ENCODE peak calls at places on chromosomes 11 and 22, in six cellular contexts. One of them, this sample, is unnamed. For H3K9me3 and H3K27me3, the result is how much of the 10 kb centered on the place peaks cover.

GRCh38 chr22:32723632-32724031 is 77.9 kb upstream of the TIMP3 start:
- DNase-seq in PC-3: no peak
- DNase-seq in body of pancreas: peak
- DNase-seq in AG04450: peak
- DNase-seq in psoas muscle: peak
- DNase-seq in left ventricle myocardium inferior: peak
- DNase-seq in this sample: peak

GRCh38 chr22:29679316-29679715 is 40.5 kb upstream of the CABP7 start:
- DNase-seq in body of pancreas: no peak
- DNase-seq in left ventricle myocardium inferior: no peak
- DNase-seq in PC-3: no peak
- DNase-seq in psoas muscle: no peak
- DNase-seq in AG04450: no peak
- DNase-seq in this sample: no peak

GRCh38 chr11:118660646-118661424 is 18.6 kb downstream of the TREH start:
- DNase-seq in AG04450: no peak
- DNase-seq in PC-3: no peak
- DNase-seq in psoas muscle: no peak
- DNase-seq in body of pancreas: no peak
- DNase-seq in left ventricle myocardium inferior: no peak
- DNase-seq in this sample: no peak

GRCh38 chr11:1744879-1745700 is 5.3 kb downstream of the IFITM10 start:
- DNase-seq in left ventricle myocardium inferior: no peak
- DNase-seq in psoas muscle: peak
- DNase-seq in body of pancreas: peak
- DNase-seq in PC-3: no peak
- DNase-seq in AG04450: no peak
- DNase-seq in this sample: no peak

GRCh38 chr11:114073506-114074381 is 14.2 kb downstream of the ZBTB16 start:
- DNase-seq in psoas muscle: peak
- DNase-seq in AG04450: no peak
- DNase-seq in PC-3: no peak
- DNase-seq in body of pancreas: no peak
- DNase-seq in left ventricle myocardium inferior: no peak
- DNase-seq in this sample: no peak

GRCh38 chr11:122756417-122756816 is 81.9 kb upstream of the CRTAM start:
- DNase-seq in PC-3: no peak
- DNase-seq in left ventricle myocardium inferior: peak
- DNase-seq in body of pancreas: no peak
- DNase-seq in psoas muscle: no peak
- DNase-seq in AG04450: no peak
- DNase-seq in this sample: no peak

GRCh38 chr11:106032861-106033260 is 10.8 kb upstream of the MSANTD4 start:
- DNase-seq in left ventricle myocardium inferior: no peak
- DNase-seq in psoas muscle: no peak
- DNase-seq in AG04450: no peak
- DNase-seq in PC-3: no peak
- DNase-seq in body of pancreas: no peak
- DNase-seq in this sample: no peak

GRCh38 chr11:12216100-12216499 is 105.7 kb downstream of the MICAL2 start:
- DNase-seq in AG04450: no peak
- DNase-seq in left ventricle myocardium inferior: no peak
- DNase-seq in psoas muscle: no peak
- DNase-seq in body of pancreas: peak
- DNase-seq in PC-3: no peak
- DNase-seq in this sample: no peak

GRCh38 chr11:120326228-120326627 is 1.1 kb downstream of the TLCD5 start:
- DNase-seq in psoas muscle: no peak
- DNase-seq in PC-3: no peak
- DNase-seq in left ventricle myocardium inferior: no peak
- DNase-seq in body of pancreas: no peak
- DNase-seq in AG04450: no peak
- DNase-seq in this sample: no peak

GRCh38 chr22:43745783-43746356 is 66.2 kb downstream of the EFCAB6 start:
- DNase-seq in psoas muscle: no peak
- DNase-seq in PC-3: no peak
- DNase-seq in body of pancreas: no peak
- DNase-seq in left ventricle myocardium inferior: no peak
- DNase-seq in AG04450: no peak
- DNase-seq in this sample: no peak

GRCh38 chr11:105861225-105861624 is 160.8 kb downstream of the MSANTD4 start:
- DNase-seq in left ventricle myocardium inferior: no peak
- DNase-seq in body of pancreas: no peak
- DNase-seq in AG04450: no peak
- DNase-seq in PC-3: peak
- DNase-seq in psoas muscle: no peak
- DNase-seq in this sample: no peak

GRCh38 chr22:37545703-37546435 is 14.4 kb upstream of the CDC42EP1 start:
- DNase-seq in AG04450: peak
- DNase-seq in PC-3: peak
- DNase-seq in left ventricle myocardium inferior: peak
- DNase-seq in psoas muscle: peak
- DNase-seq in body of pancreas: peak
- DNase-seq in this sample: peak

DNA sequence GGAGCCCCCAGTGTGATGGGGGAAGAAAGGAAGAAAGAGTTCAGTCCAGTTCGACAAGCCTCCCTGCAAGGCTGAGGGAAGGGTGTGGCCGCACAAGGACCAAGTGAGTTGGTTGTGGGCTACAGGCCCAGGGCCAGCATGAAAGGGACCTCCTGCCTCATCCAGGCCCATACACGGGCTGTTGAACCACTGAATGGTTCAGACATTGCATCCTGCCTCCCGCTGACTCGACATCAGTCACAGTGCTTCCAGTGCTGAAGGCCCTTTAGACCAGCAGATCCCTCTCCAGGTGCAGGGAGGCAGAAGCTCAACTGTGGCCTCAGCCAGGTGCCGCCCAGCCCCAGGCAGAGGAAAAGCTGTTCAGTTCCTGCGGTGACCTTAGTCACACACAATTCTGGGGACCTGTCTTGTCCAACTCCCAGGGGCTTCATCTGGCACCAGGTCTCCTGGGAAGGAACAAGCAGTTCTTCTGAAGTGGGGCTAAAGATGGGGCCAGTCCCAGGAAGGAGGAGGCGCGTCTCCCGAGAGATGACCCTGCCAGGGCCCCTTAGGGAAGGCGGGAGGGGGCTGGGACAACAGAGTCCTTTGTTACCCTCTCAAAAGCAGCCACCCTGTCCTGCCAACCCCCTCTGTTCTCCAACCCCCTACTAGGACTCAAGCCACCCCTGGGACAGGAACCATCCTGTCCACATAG is 6.6 kb downstream of the ARRB1 start:
- DNase-seq in PC-3: peak
- DNase-seq in psoas muscle: no peak
- DNase-seq in AG04450: no peak
- DNase-seq in body of pancreas: no peak
- DNase-seq in left ventricle myocardium inferior: no peak
- DNase-seq in this sample: peak
- H3K9me3 ChIP-seq in PC-3: under half
- H3K9me3 ChIP-seq in psoas muscle: under half
- H3K9me3 ChIP-seq in AG04450: under half
- H3K9me3 ChIP-seq in body of pancreas: under half
- H3K9me3 ChIP-seq in left ventricle myocardium inferior: under half
- H3K9me3 ChIP-seq in this sample: under half

GRCh38 chr11:96486890-96487633 is 97.2 kb downstream of the JRKL start:
- DNase-seq in PC-3: peak
- DNase-seq in body of pancreas: peak
- DNase-seq in AG04450: no peak
- DNase-seq in left ventricle myocardium inferior: no peak
- DNase-seq in psoas muscle: no peak
- DNase-seq in this sample: peak
- H3K4me3 ChIP-seq in PC-3: peak
- H3K4me3 ChIP-seq in body of pancreas: no peak
- H3K4me3 ChIP-seq in AG04450: no peak
- H3K4me3 ChIP-seq in left ventricle myocardium inferior: no peak
- H3K4me3 ChIP-seq in psoas muscle: no peak
- H3K4me3 ChIP-seq in this sample: no peak

GRCh38 chr11:125165111-125165663 is 636 bp downstream of the PKNOX2 start:
- DNase-seq in AG04450: no peak
- DNase-seq in psoas muscle: peak
- DNase-seq in body of pancreas: peak
- DNase-seq in PC-3: peak
- DNase-seq in left ventricle myocardium inferior: peak
- DNase-seq in this sample: peak

GRCh38 chr11:125165664-125166346 is 1.3 kb downstream of the PKNOX2 start:
- DNase-seq in psoas muscle: no peak
- DNase-seq in left ventricle myocardium inferior: no peak
- DNase-seq in AG04450: no peak
- DNase-seq in PC-3: no peak
- DNase-seq in body of pancreas: no peak
- DNase-seq in this sample: peak

GRCh38 chr11:125163431-125164011 is 1.0 kb upstream of the PKNOX2 start:
- DNase-seq in psoas muscle: no peak
- DNase-seq in body of pancreas: no peak
- DNase-seq in left ventricle myocardium inferior: no peak
- DNase-seq in PC-3: no peak
- DNase-seq in AG04450: no peak
- DNase-seq in this sample: no peak

GRCh38 chr11:125164091-125164421 is 495 bp upstream of the PKNOX2 start:
- DNase-seq in body of pancreas: no peak
- DNase-seq in left ventricle myocardium inferior: no peak
- DNase-seq in psoas muscle: no peak
- DNase-seq in AG04450: no peak
- DNase-seq in PC-3: no peak
- DNase-seq in this sample: no peak

GRCh38 chr11:125164422-125165110 is at the start of gene PKNOX2:
- DNase-seq in left ventricle myocardium inferior: peak
- DNase-seq in psoas muscle: peak
- DNase-seq in body of pancreas: peak
- DNase-seq in AG04450: no peak
- DNase-seq in PC-3: peak
- DNase-seq in this sample: peak
- H3K27me3 ChIP-seq in left ventricle myocardium inferior: under half
- H3K27me3 ChIP-seq in psoas muscle: under half
- H3K27me3 ChIP-seq in body of pancreas: under half
- H3K27me3 ChIP-seq in AG04450: under half
- H3K27me3 ChIP-seq in PC-3: under half
- H3K27me3 ChIP-seq in this sample: under half

DNA sequence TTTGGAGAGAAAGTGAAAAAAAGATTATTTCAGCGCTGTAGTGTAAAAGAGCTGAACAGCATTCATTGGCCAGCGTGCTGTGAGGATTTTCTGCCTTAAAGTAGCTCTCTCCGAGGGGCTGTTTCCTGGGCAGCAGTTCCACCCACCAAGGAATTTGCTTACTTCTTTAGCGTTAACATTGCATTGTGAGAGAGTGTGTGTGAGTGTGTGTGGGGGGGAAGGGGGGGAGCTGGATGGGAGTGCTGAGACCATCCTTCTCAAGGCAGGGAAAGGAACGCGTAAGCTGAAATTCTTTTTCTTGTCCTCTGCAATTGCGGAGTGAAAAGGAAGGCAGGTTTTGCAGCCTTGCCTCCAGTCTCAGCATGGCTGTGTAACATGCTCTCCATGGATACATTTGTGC is 160.0 kb upstream of the NAV2 start:
- DNase-seq in PC-3: no peak
- DNase-seq in AG04450: no peak
- DNase-seq in body of pancreas: no peak
- DNase-seq in left ventricle myocardium inferior: no peak
- DNase-seq in psoas muscle: no peak
- DNase-seq in this sample: no peak
- H3K9me3 ChIP-seq in PC-3: under half
- H3K9me3 ChIP-seq in AG04450: under half
- H3K9me3 ChIP-seq in body of pancreas: under half
- H3K9me3 ChIP-seq in left ventricle myocardium inferior: under half
- H3K9me3 ChIP-seq in psoas muscle: under half
- H3K9me3 ChIP-seq in this sample: under half

DNA sequence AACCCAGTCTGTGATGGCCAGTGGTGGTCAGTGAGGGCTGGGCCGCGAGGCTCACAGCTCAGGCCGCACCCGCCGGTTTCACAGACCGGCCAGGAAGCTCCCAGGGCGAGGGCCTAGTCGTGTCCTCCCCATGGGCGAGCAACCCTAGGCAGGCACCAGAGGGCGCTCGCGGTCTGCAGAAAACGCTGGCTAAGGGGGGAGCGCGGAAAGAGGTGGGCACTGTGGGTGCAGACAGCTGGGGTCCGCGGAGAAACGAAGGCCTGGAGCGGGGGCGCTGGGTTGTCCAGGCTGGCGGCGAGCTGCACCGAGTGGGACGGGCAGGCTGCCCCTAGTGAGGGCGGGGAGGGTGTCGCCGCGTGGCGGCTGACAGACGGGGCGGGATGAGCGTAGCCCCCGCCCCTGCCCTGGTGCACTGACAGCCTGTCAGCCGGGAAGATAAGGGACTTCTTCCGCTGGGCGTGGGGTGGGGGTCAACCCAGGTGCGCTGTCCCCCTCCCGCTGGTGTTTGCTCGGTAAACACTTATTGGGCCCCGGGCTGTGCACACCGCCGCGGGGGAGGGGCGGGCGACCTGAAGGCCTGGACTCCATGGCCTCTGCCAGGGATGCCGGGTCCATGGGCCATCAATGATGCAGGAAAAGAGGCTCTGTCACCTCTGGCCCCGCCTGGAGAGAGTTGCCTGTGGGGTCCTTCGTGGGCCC is 7.5 kb downstream of the GP1BB start:
- DNase-seq in PC-3: peak
- DNase-seq in psoas muscle: peak
- DNase-seq in left ventricle myocardium inferior: peak
- DNase-seq in AG04450: peak
- DNase-seq in body of pancreas: peak
- DNase-seq in this sample: peak
- H3K4me3 ChIP-seq in PC-3: peak
- H3K4me3 ChIP-seq in psoas muscle: peak
- H3K4me3 ChIP-seq in left ventricle myocardium inferior: peak
- H3K4me3 ChIP-seq in AG04450: peak
- H3K4me3 ChIP-seq in body of pancreas: no peak
- H3K4me3 ChIP-seq in this sample: peak

GRCh38 chr11:69273571-69273970 is 20.4 kb upstream of the MYEOV start:
- DNase-seq in body of pancreas: no peak
- DNase-seq in left ventricle myocardium inferior: no peak
- DNase-seq in PC-3: no peak
- DNase-seq in AG04450: no peak
- DNase-seq in psoas muscle: no peak
- DNase-seq in this sample: no peak
- H3K27me3 ChIP-seq in body of pancreas: under half
- H3K27me3 ChIP-seq in left ventricle myocardium inferior: under half
- H3K27me3 ChIP-seq in PC-3: under half
- H3K27me3 ChIP-seq in AG04450: under half
- H3K27me3 ChIP-seq in psoas muscle: under half
- H3K27me3 ChIP-seq in this sample: under half

GRCh38 chr22:47370448-47371262 is 608.2 kb downstream of the TBC1D22A start:
- DNase-seq in psoas muscle: no peak
- DNase-seq in PC-3: peak
- DNase-seq in body of pancreas: no peak
- DNase-seq in left ventricle myocardium inferior: no peak
- DNase-seq in AG04450: no peak
- DNase-seq in this sample: no peak
- H3K9me3 ChIP-seq in psoas muscle: under half
- H3K9me3 ChIP-seq in PC-3: under half
- H3K9me3 ChIP-seq in body of pancreas: under half
- H3K9me3 ChIP-seq in left ventricle myocardium inferior: under half
- H3K9me3 ChIP-seq in AG04450: under half
- H3K9me3 ChIP-seq in this sample: under half

GRCh38 chr22:45125198-45125597 is 38.5 kb upstream of the NUP50 start:
- DNase-seq in PC-3: no peak
- DNase-seq in body of pancreas: no peak
- DNase-seq in psoas muscle: no peak
- DNase-seq in AG04450: peak
- DNase-seq in left ventricle myocardium inferior: no peak
- DNase-seq in this sample: peak
- H3K4me3 ChIP-seq in PC-3: no peak
- H3K4me3 ChIP-seq in body of pancreas: no peak
- H3K4me3 ChIP-seq in psoas muscle: no peak
- H3K4me3 ChIP-seq in AG04450: no peak
- H3K4me3 ChIP-seq in left ventricle myocardium inferior: no peak
- H3K4me3 ChIP-seq in this sample: no peak

This sample was measured in MG63.